ENCODE peak calls at places on chromosomes 6 and 20, in four cellular contexts. R is right cardiac atrium; T is gastrocnemius medialis; H is CD4-positive, CD25-positive, alpha-beta regulatory T cell. Y is an unnamed sample. For H3K4me1, the result is how much of the 10 kb centered on the place peaks cover.

GRCh38 chr20:8473459-8473858 is 341.4 kb downstream of the PLCB1 start:
- ATAC-seq in R (no peak), T (no peak), H (no peak), Y (no peak)

GRCh38 chr6:89731924-89732568 is 87.5 kb downstream of the MDN1 start:
- ATAC-seq in R (no peak), T (no peak), H (no peak), Y (no peak)

GRCh38 chr6:142055219-142055618 is 77.5 kb upstream of the GJE1 start:
- ATAC-seq in R (no peak), T (no peak), H (no peak), Y (no peak)

GRCh38 chr6:159989882-159990480 is 21.1 kb downstream of the IGF2R start:
- ATAC-seq in R (peak), T (no peak), H (no peak), Y (no peak)

GRCh38 chr20:37265152-37265551 is 3.5 kb upstream of the GHRH start:
- ATAC-seq in R (no peak), T (no peak), H (peak), Y (no peak)

GRCh38 chr20:31485450-31486339 is 10.6 kb downstream of the REM1 start:
- ATAC-seq in R (peak), T (peak), H (no peak), Y (peak)

GRCh38 chr6:38194282-38194572 is 374.7 kb downstream of the ZFAND3 start:
- ATAC-seq in R (no peak), T (peak), H (no peak), Y (no peak)

GRCh38 chr20:924639-925038 is 8.5 kb upstream of the ANGPT4 start:
- ATAC-seq in R (no peak), T (no peak), H (no peak), Y (no peak)

GRCh38 chr20:36339646-36340592 is 33.8 kb downstream of the DLGAP4 start:
- ATAC-seq in R (no peak), T (no peak), H (no peak), Y (no peak)

GRCh38 chr20:2536562-2536986 is at the start of gene TMC2:
- ATAC-seq in R (no peak), T (no peak), H (no peak), Y (no peak)

GRCh38 chr6:144922120-144922722 is 637.1 kb downstream of the UTRN start:
- ATAC-seq in R (no peak), T (peak), H (no peak), Y (peak)

GRCh38 chr20:51392625-51393186 is 149.8 kb downstream of the NFATC2 start:
- ATAC-seq in R (no peak), T (no peak), H (no peak), Y (no peak)

GRCh38 chr6:31041372-31041974 is 31.2 kb downstream of the MUC22 start:
- ATAC-seq in R (no peak), T (no peak), H (no peak), Y (no peak)

GRCh38 chr6:138509371-138509770 is 10.1 kb upstream of the NHSL1 start:
- ATAC-seq in R (peak), T (no peak), H (peak), Y (peak)

GRCh38 chr20:9392892-9393857 is 121.2 kb upstream of the LAMP5 start:
- ATAC-seq in R (peak), T (peak), H (no peak), Y (peak)

GRCh38 chr6:69816017-69816416 is 19.2 kb upstream of the LMBRD1 start:
- ATAC-seq in R (no peak), T (no peak), H (peak), Y (no peak)

GRCh38 chr6:56246941-56247653 is at the start of gene COL21A1:
- ATAC-seq in R (peak), T (no peak), H (no peak), Y (peak)

GRCh38 chr6:12890171-12890790 is 173.7 kb downstream of the PHACTR1 start:
- ATAC-seq in R (no peak), T (no peak), H (no peak), Y (no peak)

GRCh38 chr6:90039911-90040310 is 145.6 kb downstream of the GJA10 start:
- ATAC-seq in R (no peak), T (no peak), H (no peak), Y (no peak)

GRCh38 chr6:103122766-103123601 is 1729.5 kb downstream of the GRIK2 start:
- ATAC-seq in R (no peak), T (no peak), H (no peak), Y (no peak)

GRCh38 chr6:39084506-39084905 is 30.5 kb downstream of the SAYSD1 start:
- ATAC-seq in R (peak), T (no peak), H (no peak), Y (no peak)

GRCh38 chr6:107793193-107793592 is 30.9 kb downstream of the SCML4 start:
- ATAC-seq in R (no peak), T (no peak), H (no peak), Y (no peak)

GRCh38 chr6:35084511-35085203 is 56.5 kb downstream of the TCP11 start:
- ATAC-seq in R (no peak), T (no peak), H (no peak), Y (no peak)
- H3K4me1 ChIP-seq in R (under half), T (under half), H (under half), Y (under half)

GRCh38 chr6:75481936-75482593 is 11.5 kb downstream of the FILIP1 start:
- ATAC-seq in R (peak), T (peak), H (no peak), Y (peak)

GRCh38 chr6:75480425-75480824 is 13.2 kb downstream of the FILIP1 start:
- ATAC-seq in R (peak), T (no peak), H (no peak), Y (no peak)

GRCh38 chr6:75481394-75481793 is 12.2 kb downstream of the FILIP1 start:
- ATAC-seq in R (peak), T (no peak), H (no peak), Y (peak)

GRCh38 chr6:75479712-75480111 is 13.9 kb downstream of the FILIP1 start:
- ATAC-seq in R (no peak), T (no peak), H (no peak), Y (no peak)

GRCh38 chr6:75478929-75479328 is 14.7 kb downstream of the FILIP1 start:
- ATAC-seq in R (no peak), T (no peak), H (no peak), Y (no peak)
- H3K4me1 ChIP-seq in R (under half), T (half or more), H (under half), Y (under half)

DNA sequence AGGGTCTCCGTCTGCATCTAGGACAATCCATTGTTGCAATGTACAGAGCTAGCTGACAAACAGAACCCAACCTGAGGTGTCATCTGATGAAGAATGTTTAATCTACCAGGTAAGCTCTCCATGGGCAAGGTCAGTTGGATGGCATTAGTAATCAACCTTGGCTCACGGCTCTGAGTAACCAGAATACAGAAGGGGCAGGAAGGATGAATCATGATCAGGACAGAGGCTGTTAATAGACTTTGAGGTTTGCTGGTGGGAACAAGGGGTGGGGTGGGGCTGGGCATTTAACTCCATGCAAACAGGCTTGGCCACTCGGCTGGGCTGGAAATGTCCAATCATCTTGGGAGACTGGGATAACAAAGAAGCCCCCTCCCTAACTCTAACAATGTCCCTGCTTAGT is 77.1 kb upstream of the MRPS10 start:
- ATAC-seq in R (peak), T (no peak), H (no peak), Y (no peak)
- H3K4me1 ChIP-seq in R (under half), T (under half), H (under half), Y (under half)

DNA sequence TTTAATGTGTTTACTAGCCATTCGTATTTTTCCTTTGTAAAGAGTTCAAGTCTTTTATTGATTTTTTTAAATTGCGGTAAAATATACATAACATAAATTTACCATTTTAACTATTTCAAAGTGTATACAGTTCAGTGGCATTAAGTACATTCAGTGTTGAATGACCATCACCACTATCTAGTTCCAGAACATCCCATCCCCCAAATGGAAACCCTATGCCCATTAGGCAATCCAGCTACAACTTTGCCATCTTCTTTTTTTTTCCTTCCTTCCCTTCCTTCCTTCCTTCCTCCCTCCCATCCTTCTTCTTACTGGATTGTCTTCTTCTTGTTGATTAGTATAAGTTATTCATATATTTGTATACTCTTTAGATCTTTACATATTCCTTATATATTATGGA is 8.6 kb downstream of the LPIN3 start:
- ATAC-seq in R (no peak), T (peak), H (no peak), Y (no peak)
- H3K4me1 ChIP-seq in R (under half), T (under half), H (under half), Y (under half)

DNA sequence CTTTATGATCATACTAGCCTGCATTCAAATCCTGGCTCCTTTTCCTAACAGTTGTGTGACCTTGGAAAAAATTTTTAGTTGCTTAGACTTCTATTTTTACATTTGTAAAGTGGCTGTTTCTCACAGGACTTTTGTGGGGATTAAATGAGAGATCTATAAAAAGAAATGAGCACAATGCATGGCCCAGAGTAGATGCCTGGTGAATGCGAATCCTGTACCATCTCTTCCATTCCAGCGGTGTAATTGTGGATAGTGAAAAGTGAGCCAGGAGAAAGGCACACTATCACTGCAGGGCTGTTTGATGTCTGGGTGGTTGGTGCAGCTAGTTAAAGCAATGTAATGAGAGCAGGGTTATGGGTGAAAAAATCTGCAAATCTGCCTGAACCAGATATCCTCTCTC is 347.5 kb upstream of the CITED2 start:
- ATAC-seq in R (no peak), T (no peak), H (no peak), Y (no peak)
- H3K4me1 ChIP-seq in R (under half), T (under half), H (under half), Y (under half)

DNA sequence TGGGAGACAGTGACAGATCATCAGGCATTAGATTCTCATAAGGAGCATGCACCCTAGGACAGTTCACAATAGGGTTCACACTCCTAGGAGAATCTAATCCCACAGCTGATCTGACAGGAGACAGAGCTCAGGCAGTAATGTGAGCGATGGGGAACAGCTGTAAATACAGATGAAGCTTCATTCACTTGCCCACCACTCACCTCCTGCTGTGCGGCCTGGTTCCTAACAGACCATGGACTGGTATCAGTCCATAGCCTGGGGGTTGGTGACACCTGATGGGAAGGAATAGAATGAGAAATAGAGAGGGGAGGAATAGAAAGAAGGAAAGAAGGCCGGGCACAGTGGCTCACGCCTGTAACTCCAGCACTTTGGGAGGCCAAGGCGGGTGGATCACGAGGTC is 336.8 kb upstream of the SASH1 start:
- ATAC-seq in R (no peak), T (no peak), H (no peak), Y (no peak)
- H3K4me1 ChIP-seq in R (under half), T (under half), H (under half), Y (under half)

DNA sequence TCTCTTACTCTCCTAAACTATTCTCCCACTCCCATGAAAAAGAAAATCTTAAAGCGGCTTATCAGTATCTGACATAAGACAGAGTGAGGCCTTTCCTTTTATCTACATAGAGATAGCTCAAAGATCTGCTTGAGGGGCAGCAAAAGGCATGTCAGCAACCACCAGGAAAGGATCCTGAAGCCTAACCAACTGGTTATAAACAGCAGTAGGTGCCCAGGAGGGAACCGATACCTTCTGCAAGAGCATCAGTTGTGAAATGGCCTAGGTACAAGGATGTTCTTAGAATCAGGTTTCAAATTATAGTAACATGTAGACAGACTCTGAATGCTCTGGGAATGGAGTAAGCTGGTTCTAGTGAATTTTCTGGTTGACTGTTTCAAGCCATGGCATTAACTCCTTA is 21.4 kb downstream of the JARID2 start:
- ATAC-seq in R (no peak), T (peak), H (no peak), Y (no peak)
- H3K4me1 ChIP-seq in R (under half), T (half or more), H (under half), Y (under half)

DNA sequence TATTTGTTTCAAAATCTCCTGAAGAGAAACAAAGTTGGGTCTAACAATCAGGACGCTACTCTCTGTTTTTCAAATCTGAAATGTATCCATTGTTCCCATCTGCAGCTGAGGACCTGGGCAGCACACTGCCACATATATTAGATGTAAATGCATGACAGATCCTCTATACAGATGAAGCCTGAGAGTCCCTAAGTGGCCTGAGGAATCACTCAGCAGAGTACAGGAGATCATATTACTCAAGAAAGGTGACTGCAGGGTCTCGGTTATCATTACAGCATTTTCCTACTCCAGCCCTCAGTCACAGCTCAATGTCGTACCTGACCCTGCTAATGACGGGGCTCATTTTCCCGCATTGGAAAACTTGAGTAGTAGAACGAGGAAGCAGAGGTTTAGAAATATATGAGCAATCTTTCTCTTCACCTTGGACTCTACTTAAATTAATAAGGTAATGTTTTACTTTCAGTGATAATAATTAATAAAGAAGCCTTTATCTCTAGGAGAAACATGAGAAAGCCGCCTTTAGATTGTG is 256.2 kb upstream of the IRAK1BP1 start:
- ATAC-seq in R (no peak), T (no peak), H (no peak), Y (no peak)
- H3K4me1 ChIP-seq in R (under half), T (under half), H (under half), Y (under half)

GRCh38 chr6:157019115-157019628 is 242.0 kb downstream of the ARID1B start:
- ATAC-seq in R (no peak), T (no peak), H (no peak), Y (no peak)
- H3K4me1 ChIP-seq in R (under half), T (half or more), H (under half), Y (under half)

Y was measured in gastroesophageal sphincter.